ENCODE peak calls at places on chromosomes 12 and 14, in seven cellular contexts. Y, R, O, X, F, M and L are unnamed samples.

GRCh38 chr12:122190842-122191668 is 8.1 kb downstream of the LRRC43 start:
- DNase-seq in O (peak; percentile 83), M (peak; percentile 69), X (peak; percentile 98), F (peak; percentile 93), R (no peak), Y (peak; percentile 71), L (peak; percentile 82)

GRCh38 chr12:57479376-57480115 is at the start of gene ARHGAP9:
- DNase-seq in F (no peak), Y (no peak), O (no peak), R (no peak), M (no peak), X (no peak), L (no peak)

GRCh38 chr12:75650100-75650499 is 138.7 kb upstream of the KRR1 start:
- DNase-seq in Y (no peak), M (no peak), F (no peak), X (no peak), O (no peak), R (no peak), L (no peak)

GRCh38 chr12:43332977-43333649 is 218.9 kb downstream of the ADAMTS20 start:
- DNase-seq in F (no peak), X (no peak), O (no peak), R (no peak), M (peak; percentile 66), Y (no peak), L (no peak)

GRCh38 chr12:95848575-95849388 is 10.0 kb upstream of the SNRPF start:
- DNase-seq in R (no peak), M (no peak), O (peak; percentile 55), Y (no peak), F (peak; percentile 55), X (peak; percentile 81), L (peak; percentile 16)

GRCh38 chr12:121114806-121115205 is 17.9 kb upstream of the P2RX7 start:
- DNase-seq in Y (no peak), R (peak; percentile 12), X (no peak), O (no peak), F (no peak), M (no peak), L (no peak)

GRCh38 chr14:99950191-99950590 is 115.0 kb upstream of the EVL start:
- DNase-seq in X (no peak), R (no peak), F (no peak), Y (no peak), O (no peak), M (peak; percentile 41), L (no peak)

GRCh38 chr12:123363385-123363742 is 1.3 kb downstream of the SBNO1 start:
- DNase-seq in X (no peak), R (no peak), F (peak; percentile 23), O (no peak), Y (no peak), M (no peak), L (no peak)

GRCh38 chr14:105019861-105020814 is 745 bp downstream of the CDCA4 start:
- DNase-seq in F (no peak), O (peak; percentile 39), R (no peak), Y (no peak), M (peak; percentile 74), X (peak; percentile 72), L (peak; percentile 73)

GRCh38 chr12:50626026-50626425 is 121.2 kb downstream of the DIP2B start:
- DNase-seq in R (no peak), M (no peak), O (no peak), Y (no peak), F (no peak), X (no peak), L (no peak)

GRCh38 chr12:29534935-29535334 is 37.4 kb upstream of the OVCH1 start:
- DNase-seq in M (peak; percentile 11), Y (no peak), R (no peak), O (no peak), F (no peak), X (peak; percentile 70), L (no peak)

GRCh38 chr14:47541652-47542051 is 133.8 kb downstream of the MDGA2 start:
- DNase-seq in Y (no peak), X (no peak), M (no peak), O (no peak), R (no peak), F (no peak), L (no peak)

GRCh38 chr14:65229431-65230286 is 127.3 kb upstream of the MAX start:
- DNase-seq in X (peak; percentile 81), O (peak; percentile 51), M (peak; percentile 82), F (no peak), Y (peak; percentile 37), R (no peak), L (peak; percentile 10)

GRCh38 chr12:53055471-53056266 is 5.8 kb downstream of the TNS2 start:
- DNase-seq in Y (peak; percentile 49), F (no peak), R (peak; percentile 70), M (no peak), O (no peak), X (peak; percentile 54), L (no peak)

GRCh38 chr14:31692376-31692781 is 131.2 kb downstream of the NUBPL start:
- DNase-seq in O (no peak), F (no peak), R (no peak), X (no peak), Y (no peak), M (no peak), L (no peak)

GRCh38 chr12:83031301-83031700 is 344.6 kb downstream of the TMTC2 start:
- DNase-seq in O (no peak), Y (no peak), X (no peak), M (no peak), F (no peak), R (no peak), L (no peak)

GRCh38 chr14:55446127-55446736 is 5.8 kb upstream of the TBPL2 start:
- DNase-seq in Y (peak; percentile 28), F (peak; percentile 61), R (peak; percentile 63), O (peak; percentile 53), M (peak; percentile 93), X (peak; percentile 90), L (peak; percentile 70)

GRCh38 chr12:104443008-104443407 is 13.7 kb upstream of the CHST11 start:
- DNase-seq in O (no peak), Y (no peak), M (no peak), F (no peak), R (no peak), X (no peak), L (no peak)

GRCh38 chr12:104438134-104438533 is 18.6 kb upstream of the CHST11 start:
- DNase-seq in O (no peak), M (no peak), X (no peak), Y (no peak), R (no peak), F (no peak), L (no peak)

GRCh38 chr12:104435765-104436164 is 21.0 kb upstream of the CHST11 start:
- DNase-seq in F (no peak), O (no peak), M (no peak), Y (no peak), X (no peak), R (peak; percentile 0), L (no peak)

GRCh38 chr12:104436790-104437189 is 20.0 kb upstream of the CHST11 start:
- DNase-seq in M (no peak), O (no peak), Y (no peak), F (no peak), R (no peak), X (peak; percentile 35), L (no peak)

DNA sequence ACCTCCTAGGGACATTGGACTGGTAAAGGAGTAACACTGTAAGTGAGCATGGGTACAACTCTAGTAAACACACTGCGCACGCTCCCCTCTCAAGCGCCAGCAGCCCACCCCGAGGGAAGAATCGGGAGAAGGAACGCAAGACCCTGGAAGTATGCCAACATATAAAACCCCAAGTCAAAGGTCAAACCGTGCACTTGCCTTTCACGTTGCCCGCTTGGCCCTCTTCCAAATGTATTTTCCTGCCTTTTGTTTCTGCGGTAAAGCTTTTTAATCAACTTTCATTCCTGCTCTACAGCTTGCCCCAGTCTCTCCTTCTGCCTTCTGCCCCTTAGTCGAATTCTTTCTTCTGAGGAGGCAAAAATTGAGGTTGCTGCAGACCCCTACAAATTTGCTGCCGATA is 17.6 kb upstream of the CHST11 start:
- DNase-seq in F (no peak), R (peak; percentile 45), M (no peak), O (no peak), X (no peak), Y (no peak), L (no peak)
- TF ChIP-seq CTCF in F (no peak), R (no peak), M (no peak), O (no peak), X (no peak), Y (no peak), L (no peak)

DNA sequence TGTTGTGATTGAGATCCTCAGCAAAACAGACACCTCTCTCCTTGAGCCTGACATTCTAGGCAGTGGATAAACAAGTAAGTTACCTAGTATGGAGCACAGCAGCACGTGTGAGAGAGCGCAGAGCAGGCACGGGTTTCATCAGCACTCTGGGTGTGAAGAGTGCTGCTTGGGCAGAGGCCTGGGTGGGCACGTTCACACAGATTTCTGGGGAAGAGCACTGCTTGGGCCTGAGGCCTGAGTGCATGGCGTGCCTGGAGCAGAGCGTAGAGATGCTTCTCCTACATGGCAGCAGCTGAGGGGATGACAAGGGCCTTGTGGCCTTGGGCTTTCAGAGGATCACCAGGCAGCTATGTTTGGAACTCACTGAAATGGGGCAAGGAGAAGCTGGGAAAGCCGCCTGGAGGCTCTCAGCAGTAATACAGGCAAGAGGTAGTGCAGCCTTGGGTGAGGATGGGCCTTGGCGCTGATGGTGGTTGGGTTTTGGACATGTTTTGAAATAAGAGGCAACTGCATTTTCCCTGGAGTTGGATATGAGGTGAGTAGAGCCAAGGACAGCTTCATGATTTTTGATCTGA is 17.6 kb downstream of the CKB start:
- DNase-seq in X (peak; percentile 69), M (no peak), F (no peak), R (no peak), O (no peak), Y (no peak), L (no peak)
- TF ChIP-seq CTCF in X (peak; percentile 58), M (no peak), F (no peak), R (no peak), O (no peak), Y (no peak), L (peak; percentile 36)

GRCh38 chr12:70691018-70691672 is 53.9 kb upstream of the PTPRB start:
- DNase-seq in F (no peak), X (no peak), Y (no peak), M (no peak), R (no peak), O (no peak), L (no peak)
- TF ChIP-seq CTCF in F (no peak), X (no peak), Y (no peak), M (no peak), R (no peak), O (no peak), L (no peak)

DNA sequence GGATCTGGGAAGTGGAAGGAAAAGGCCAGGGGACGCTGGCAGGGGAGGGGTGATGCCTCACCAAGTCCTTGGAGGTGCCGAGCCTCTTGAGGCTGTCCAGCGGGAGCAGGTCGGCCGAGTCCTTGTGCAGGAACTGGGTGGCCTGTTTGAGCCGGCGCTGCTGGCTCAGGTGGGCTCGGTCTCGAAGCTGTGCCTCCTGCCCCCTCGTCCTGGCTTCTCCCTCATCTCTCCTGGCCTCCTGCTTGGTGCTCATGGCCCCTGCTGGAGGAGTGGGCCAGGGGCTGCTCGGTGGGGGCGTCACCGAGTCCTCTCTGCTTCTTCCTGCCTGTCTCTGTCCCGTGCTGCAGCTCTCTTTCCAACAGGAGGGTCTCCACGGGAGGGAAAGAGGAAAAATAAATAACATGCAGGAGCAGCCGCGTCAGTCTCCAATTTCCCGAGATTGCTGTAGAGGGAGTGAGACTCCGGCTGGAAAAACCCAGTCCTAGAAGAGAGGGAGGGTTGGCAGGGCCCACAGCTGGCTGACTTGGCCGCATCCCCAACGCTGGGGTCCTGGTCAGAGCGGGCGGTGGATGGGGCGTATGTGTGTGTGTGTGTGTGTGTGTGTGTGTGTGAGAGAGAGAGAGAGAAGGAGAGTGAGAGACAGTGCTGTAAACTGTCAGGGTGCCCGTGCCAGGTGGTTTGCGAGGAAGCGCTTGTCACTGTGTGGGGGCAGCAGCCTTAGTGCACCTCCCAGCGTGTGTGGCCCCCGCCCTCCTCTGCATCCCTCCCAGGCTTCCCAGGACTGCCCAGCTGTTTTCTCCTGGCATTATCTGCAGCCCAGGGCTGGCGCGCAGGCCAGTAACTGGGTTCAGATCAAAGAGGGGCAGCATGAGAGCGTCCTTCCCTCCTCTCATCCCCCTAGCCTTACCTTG is at the start of gene NRIP2:
- DNase-seq in M (no peak), R (no peak), X (peak; percentile 79), O (no peak), F (no peak), Y (no peak), L (no peak)
- TF ChIP-seq CTCF in M (peak; percentile 15), R (no peak), X (peak; percentile 22), O (no peak), F (no peak), Y (no peak), L (no peak)